ENCODE peak calls at places on chromosomes 3 and 15, in seven cellular contexts. W is HEK293T; D is HFFc6; P is NCI-H2081; Z is pulmonary artery endothelial cell; Y is CMK; E is activated CD4-positive, alpha-beta memory T cell treated with anti-CD3 and anti-CD28 coated beads for 36 hours. V is an unnamed sample.

GRCh38 chr3:119825820-119826219 is 43.9 kb downstream of the NR1I2 start:
- DNase-seq in W (no peak), D (no peak), P (no peak), Z (no peak), Y (no peak), E (no peak), V (no peak)

GRCh38 chr3:24087469-24087868 is 142.4 kb downstream of the NR1D2 start:
- DNase-seq in W (no peak), D (no peak), P (no peak), Z (no peak), Y (no peak), E (no peak), V (no peak)

GRCh38 chr3:107690522-107691138 is 167.9 kb downstream of the BBX start:
- DNase-seq in W (no peak), D (peak), P (peak), Z (peak), Y (peak), E (no peak), V (peak)

GRCh38 chr15:33283603-33284002 is 27.2 kb upstream of the RYR3 start:
- DNase-seq in W (no peak), D (no peak), P (no peak), Z (no peak), Y (no peak), E (no peak), V (no peak)

GRCh38 chr15:29569533-29570092 is 252.7 kb downstream of the TJP1 start:
- DNase-seq in W (no peak), D (no peak), P (no peak), Z (no peak), Y (no peak), E (no peak), V (no peak)

GRCh38 chr3:163622384-163622783 is 1455.9 kb downstream of the SI start:
- DNase-seq in W (peak), D (no peak), P (peak), Z (no peak), Y (no peak), E (no peak), V (no peak)

GRCh38 chr15:91919014-91919534 is 65.6 kb downstream of the SLCO3A1 start:
- DNase-seq in W (no peak), D (no peak), P (peak), Z (no peak), Y (no peak), E (no peak), V (no peak)

GRCh38 chr15:62085740-62086139 is 19.0 kb downstream of the C2CD4A start:
- DNase-seq in W (no peak), D (no peak), P (no peak), Z (no peak), Y (peak), E (no peak), V (no peak)

GRCh38 chr3:36525115-36525711 is 144.9 kb downstream of the STAC start:
- DNase-seq in W (no peak), D (peak), P (no peak), Z (no peak), Y (no peak), E (no peak), V (no peak)

GRCh38 chr15:67691450-67691849 is 133.9 kb upstream of the SKOR1 start:
- DNase-seq in W (no peak), D (no peak), P (no peak), Z (no peak), Y (no peak), E (no peak), V (no peak)

GRCh38 chr3:179768080-179768479 is 115.2 kb downstream of the USP13 start:
- DNase-seq in W (peak), D (peak), P (peak), Z (no peak), Y (peak), E (no peak), V (peak)

GRCh38 chr3:12046406-12046805 is 42.2 kb downstream of the SYN2 start:
- DNase-seq in W (peak), D (no peak), P (peak), Z (no peak), Y (no peak), E (no peak), V (no peak)

GRCh38 chr3:114216186-114216970 is 21.0 kb downstream of the ZNF80 start:
- DNase-seq in W (no peak), D (peak), P (no peak), Z (no peak), Y (no peak), E (no peak), V (no peak)

GRCh38 chr3:44976002-44976815 is at the start of the genes EXOSC7 and ZDHHC3:
- DNase-seq in W (peak), D (peak), P (peak), Z (peak), Y (peak), E (peak), V (peak)